ENCODE peak calls at places on chromosomes 12 and 14, in four cellular contexts. One of them, this sample, is unnamed.

GRCh38 chr12:104609083-104609844 is 152.5 kb downstream of the CHST11 start:
- DNase-seq in tibial nerve: no peak
- DNase-seq in lower leg skin: no peak
- DNase-seq in astrocyte: no peak
- DNase-seq in this sample: no peak

GRCh38 chr14:68722968-68723577 is 69.8 kb downstream of the ZFP36L1 start:
- DNase-seq in tibial nerve: no peak
- DNase-seq in astrocyte: no peak
- DNase-seq in lower leg skin: no peak
- DNase-seq in this sample: no peak

GRCh38 chr12:108565976-108566375 is 3.6 kb downstream of the ISCU start:
- DNase-seq in astrocyte: peak
- DNase-seq in tibial nerve: no peak
- DNase-seq in lower leg skin: peak
- DNase-seq in this sample: peak

GRCh38 chr12:3753549-3754284 is 808 bp upstream of the CRACR2A start:
- DNase-seq in astrocyte: no peak
- DNase-seq in lower leg skin: no peak
- DNase-seq in tibial nerve: peak
- DNase-seq in this sample: peak

GRCh38 chr12:3032161-3032560 is 45.0 kb upstream of the TSPAN9 start:
- DNase-seq in lower leg skin: no peak
- DNase-seq in astrocyte: no peak
- DNase-seq in tibial nerve: no peak
- DNase-seq in this sample: no peak

GRCh38 chr12:6306151-6306550 is 4.3 kb upstream of the PLEKHG6 start:
- DNase-seq in astrocyte: no peak
- DNase-seq in tibial nerve: no peak
- DNase-seq in lower leg skin: no peak
- DNase-seq in this sample: no peak

GRCh38 chr12:112638420-112638819 is 153.1 kb upstream of the RPH3A start:
- DNase-seq in lower leg skin: no peak
- DNase-seq in astrocyte: no peak
- DNase-seq in tibial nerve: no peak
- DNase-seq in this sample: no peak

GRCh38 chr12:108696111-108696995 is 35.0 kb downstream of the CORO1C start:
- DNase-seq in lower leg skin: no peak
- DNase-seq in tibial nerve: peak
- DNase-seq in astrocyte: peak
- DNase-seq in this sample: peak

GRCh38 chr14:64541261-64541970 is 875 bp downstream of the HSPA2 start:
- DNase-seq in astrocyte: no peak
- DNase-seq in tibial nerve: no peak
- DNase-seq in lower leg skin: peak
- DNase-seq in this sample: peak

GRCh38 chr14:79325071-79325470 is 886.2 kb downstream of the DIO2 start:
- DNase-seq in lower leg skin: no peak
- DNase-seq in tibial nerve: no peak
- DNase-seq in astrocyte: no peak
- DNase-seq in this sample: no peak

GRCh38 chr14:104856157-104856868 is 8.8 kb upstream of the CEP170B start:
- DNase-seq in tibial nerve: no peak
- DNase-seq in lower leg skin: no peak
- DNase-seq in astrocyte: no peak
- DNase-seq in this sample: no peak

GRCh38 chr14:64149921-64150320 is 144.2 kb downstream of the ESR2 start:
- DNase-seq in lower leg skin: no peak
- DNase-seq in tibial nerve: no peak
- DNase-seq in astrocyte: no peak
- DNase-seq in this sample: no peak

GRCh38 chr14:55446127-55446736 is 5.8 kb upstream of the TBPL2 start:
- DNase-seq in astrocyte: peak
- DNase-seq in lower leg skin: peak
- DNase-seq in tibial nerve: peak
- DNase-seq in this sample: peak

GRCh38 chr12:49304161-49304560 is 9.2 kb downstream of the PRPH start:
- DNase-seq in astrocyte: peak
- DNase-seq in lower leg skin: no peak
- DNase-seq in tibial nerve: no peak
- DNase-seq in this sample: peak

GRCh38 chr12:69405466-69405865 is 45.9 kb downstream of the YEATS4 start:
- DNase-seq in lower leg skin: no peak
- DNase-seq in tibial nerve: no peak
- DNase-seq in astrocyte: peak
- DNase-seq in this sample: peak

GRCh38 chr14:70919774-70920173 is 12.5 kb downstream of the PCNX1 start:
- DNase-seq in lower leg skin: no peak
- DNase-seq in tibial nerve: no peak
- DNase-seq in astrocyte: peak
- DNase-seq in this sample: no peak

GRCh38 chr12:7403466-7403865 is 40.5 kb downstream of the CD163L1 start:
- DNase-seq in astrocyte: no peak
- DNase-seq in lower leg skin: no peak
- DNase-seq in tibial nerve: no peak
- DNase-seq in this sample: no peak

GRCh38 chr12:7395950-7396349 is 48.0 kb downstream of the CD163L1 start:
- DNase-seq in astrocyte: no peak
- DNase-seq in lower leg skin: no peak
- DNase-seq in tibial nerve: no peak
- DNase-seq in this sample: no peak

GRCh38 chr12:7396418-7396817 is 47.5 kb downstream of the CD163L1 start:
- DNase-seq in tibial nerve: no peak
- DNase-seq in lower leg skin: no peak
- DNase-seq in astrocyte: no peak
- DNase-seq in this sample: no peak

GRCh38 chr12:7404275-7404674 is 39.7 kb downstream of the CD163L1 start:
- DNase-seq in tibial nerve: no peak
- DNase-seq in lower leg skin: no peak
- DNase-seq in astrocyte: no peak
- DNase-seq in this sample: no peak

GRCh38 chr12:7399089-7399488 is 44.9 kb downstream of the CD163L1 start:
- DNase-seq in astrocyte: no peak
- DNase-seq in tibial nerve: no peak
- DNase-seq in lower leg skin: no peak
- DNase-seq in this sample: no peak
- TF ChIP-seq CTCF in astrocyte: no peak
- TF ChIP-seq CTCF in tibial nerve: no peak
- TF ChIP-seq CTCF in lower leg skin: no peak
- TF ChIP-seq CTCF in this sample: no peak

GRCh38 chr12:95116341-95116740 is 42.9 kb upstream of the NR2C1 start:
- DNase-seq in tibial nerve: no peak
- DNase-seq in lower leg skin: no peak
- DNase-seq in astrocyte: no peak
- DNase-seq in this sample: peak

GRCh38 chr12:95115641-95116040 is 42.2 kb upstream of the NR2C1 start:
- DNase-seq in lower leg skin: no peak
- DNase-seq in tibial nerve: no peak
- DNase-seq in astrocyte: no peak
- DNase-seq in this sample: no peak

GRCh38 chr12:95117178-95117599 is 43.8 kb upstream of the NR2C1 start:
- DNase-seq in tibial nerve: peak
- DNase-seq in astrocyte: peak
- DNase-seq in lower leg skin: peak
- DNase-seq in this sample: peak

GRCh38 chr12:95118138-95118787 is 44.8 kb upstream of the NR2C1 start:
- DNase-seq in lower leg skin: no peak
- DNase-seq in astrocyte: peak
- DNase-seq in tibial nerve: no peak
- DNase-seq in this sample: peak

GRCh38 chr12:95116773-95117172 is 43.4 kb upstream of the NR2C1 start:
- DNase-seq in lower leg skin: no peak
- DNase-seq in tibial nerve: no peak
- DNase-seq in astrocyte: no peak
- DNase-seq in this sample: no peak
- H3K4me3 ChIP-seq in lower leg skin: no peak
- H3K4me3 ChIP-seq in tibial nerve: no peak
- H3K4me3 ChIP-seq in astrocyte: no peak
- H3K4me3 ChIP-seq in this sample: no peak

GRCh38 chr14:90750701-90751100 is 65.5 kb downstream of the TTC7B start:
- DNase-seq in tibial nerve: no peak
- DNase-seq in astrocyte: no peak
- DNase-seq in lower leg skin: no peak
- DNase-seq in this sample: no peak
- TF ChIP-seq CTCF in tibial nerve: no peak
- TF ChIP-seq CTCF in astrocyte: no peak
- TF ChIP-seq CTCF in lower leg skin: no peak
- TF ChIP-seq CTCF in this sample: no peak

DNA sequence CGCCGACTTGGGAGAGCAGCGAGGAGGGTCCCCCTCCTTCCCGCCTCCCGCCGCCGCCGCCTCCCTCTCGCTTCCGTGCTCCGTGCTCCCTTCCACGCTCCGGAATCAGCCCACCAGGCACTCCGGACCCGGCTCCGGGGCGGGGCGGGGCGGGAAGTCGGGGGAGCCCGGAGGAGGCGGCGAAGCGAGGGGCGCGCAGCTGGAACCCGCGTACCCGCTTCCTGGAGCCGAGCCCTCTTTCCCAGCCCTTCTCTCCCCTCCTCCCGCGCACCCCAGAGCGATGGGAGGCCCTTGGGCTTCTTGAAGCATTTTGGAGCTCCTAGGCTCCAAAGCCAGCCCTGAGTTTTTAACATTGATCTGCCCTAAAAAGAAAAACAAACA is at the start of gene SYNDIG1L:
- DNase-seq in tibial nerve: no peak
- DNase-seq in astrocyte: no peak
- DNase-seq in lower leg skin: no peak
- DNase-seq in this sample: no peak
- H3K4me3 ChIP-seq in tibial nerve: no peak
- H3K4me3 ChIP-seq in astrocyte: no peak
- H3K4me3 ChIP-seq in lower leg skin: no peak
- H3K4me3 ChIP-seq in this sample: no peak

GRCh38 chr14:20904393-20905029 is 13.3 kb downstream of the RNASE3 start:
- DNase-seq in astrocyte: no peak
- DNase-seq in lower leg skin: no peak
- DNase-seq in tibial nerve: no peak
- DNase-seq in this sample: no peak
- TF ChIP-seq CTCF in astrocyte: no peak
- TF ChIP-seq CTCF in lower leg skin: no peak
- TF ChIP-seq CTCF in tibial nerve: no peak
- TF ChIP-seq CTCF in this sample: no peak

This sample was measured in AG10803.